ENCODE peak calls at places on chromosomes 6 and 20, in four cellular contexts. F is GM23248, M is SK-N-SH, U is PC-3. P is an unnamed sample.

GRCh38 chr20:58228103-58228483 is 360 bp downstream of the ANKRD60 start:
- DNase-seq in F (peak), M (no peak), U (no peak), P (no peak)

GRCh38 chr6:43926644-43927524 is 156.9 kb downstream of the VEGFA start:
- DNase-seq in F (peak), M (peak), U (peak), P (no peak)

GRCh38 chr6:33957391-33958207 is 153.8 kb upstream of the MLN start:
- DNase-seq in F (no peak), M (no peak), U (no peak), P (no peak)

GRCh38 chr20:23857954-23858565 is 21.5 kb downstream of the CST5 start:
- DNase-seq in F (no peak), M (no peak), U (no peak), P (no peak)

GRCh38 chr6:157281570-157281969 is 41.7 kb downstream of the TMEM242 start:
- DNase-seq in F (peak), M (peak), U (peak), P (no peak)

GRCh38 chr6:112307707-112308106 is 39.4 kb upstream of the RFPL4B start:
- DNase-seq in F (no peak), M (no peak), U (no peak), P (no peak)

GRCh38 chr6:97674802-97675201 is 391.8 kb upstream of the MMS22L start:
- DNase-seq in F (peak), M (no peak), U (no peak), P (no peak)

GRCh38 chr6:13281630-13282156 is 46.6 kb downstream of the TBC1D7 start:
- DNase-seq in F (no peak), M (no peak), U (no peak), P (no peak)

GRCh38 chr20:57996936-57997629 is 231.4 kb downstream of the ANKRD60 start:
- DNase-seq in F (peak), M (no peak), U (peak), P (no peak)

GRCh38 chr20:47694021-47694818 is 91.1 kb downstream of the SULF2 start:
- DNase-seq in F (no peak), M (no peak), U (no peak), P (no peak)

GRCh38 chr20:63700199-63701050 is 4.0 kb downstream of the TNFRSF6B start:
- DNase-seq in F (no peak), M (peak), U (no peak), P (no peak)
- H3K27ac ChIP-seq in F (peak), M (no peak), U (peak), P (no peak)

GRCh38 chr6:11766056-11766455 is 12.5 kb downstream of the ADTRP start:
- DNase-seq in F (peak), M (no peak), U (no peak), P (no peak)
- H3K9ac ChIP-seq in F (peak), M (peak), U (no peak), P (no peak)

GRCh38 chr6:15825332-15825930 is 162.6 kb upstream of the DTNBP1 start:
- DNase-seq in F (no peak), M (no peak), U (no peak), P (no peak)

GRCh38 chr6:15824851-15825250 is 162.0 kb upstream of the DTNBP1 start:
- DNase-seq in F (no peak), M (no peak), U (no peak), P (no peak)

GRCh38 chr6:15826814-15827213 is 164.0 kb upstream of the DTNBP1 start:
- DNase-seq in F (no peak), M (no peak), U (no peak), P (no peak)

GRCh38 chr6:15823838-15824414 is 161.1 kb upstream of the DTNBP1 start:
- DNase-seq in F (no peak), M (no peak), U (no peak), P (no peak)

DNA sequence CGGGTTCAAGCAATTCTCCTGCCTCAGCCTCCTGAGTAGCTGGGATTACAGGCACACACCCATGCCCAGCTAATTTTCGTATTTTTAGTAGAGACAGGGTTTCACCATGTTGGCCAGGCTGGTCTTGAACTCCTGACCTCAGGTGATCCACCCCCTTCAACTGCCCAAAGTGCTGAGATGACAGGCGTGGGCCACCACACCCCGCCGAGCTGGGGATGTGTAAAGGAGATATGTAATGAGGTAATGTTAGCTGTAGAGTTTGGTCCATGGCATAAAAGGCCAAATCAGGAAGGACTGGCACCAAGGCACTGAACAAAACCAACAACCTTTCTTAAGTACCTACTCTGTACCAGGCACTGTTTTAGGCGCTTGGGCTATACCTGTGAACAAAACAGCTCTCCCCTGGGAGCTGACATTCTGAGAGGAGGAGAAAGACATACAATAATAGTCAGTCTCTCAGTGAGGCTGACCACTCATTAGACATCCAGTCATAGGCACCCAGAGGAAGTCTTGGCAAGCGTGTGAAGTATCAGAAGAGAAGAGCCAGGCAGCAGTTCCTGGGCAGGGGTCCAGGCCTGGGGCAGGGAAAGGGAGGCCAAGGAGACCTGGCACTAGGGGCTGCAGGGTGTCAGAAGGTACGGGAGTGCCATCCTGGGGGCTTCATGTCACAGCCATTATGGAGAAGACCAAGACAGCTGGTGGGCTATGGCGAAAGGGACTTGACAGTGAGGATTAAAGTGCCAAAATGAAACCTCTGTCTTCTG is 164.8 kb upstream of the DTNBP1 start:
- DNase-seq in F (no peak), M (no peak), U (no peak), P (no peak)
- TF ChIP-seq EZH2phosphoT487 in F (no peak), M (no peak), U (no peak), P (no peak)

DNA sequence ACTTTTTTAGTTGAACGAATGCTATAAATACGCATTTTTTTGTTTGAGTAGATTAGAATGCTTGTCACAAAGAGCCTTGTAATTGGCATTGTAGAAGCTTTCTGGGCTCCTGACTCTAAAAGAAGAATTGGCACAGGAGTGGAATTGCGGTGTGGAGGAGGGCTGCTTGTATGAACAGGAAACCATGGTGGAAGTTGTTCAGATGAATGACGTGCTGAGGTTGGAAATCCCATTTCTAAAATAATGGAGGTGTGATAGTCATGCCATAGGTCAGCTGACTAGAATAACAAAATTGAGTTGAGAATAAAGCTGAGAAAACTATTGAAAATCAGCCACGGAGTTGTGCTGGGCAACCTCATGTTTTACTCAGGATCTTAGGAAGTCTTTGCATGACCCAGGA is 174.9 kb downstream of the QKI start:
- DNase-seq in F (no peak), M (no peak), U (no peak), P (no peak)
- H3K27ac ChIP-seq in F (no peak), M (no peak), U (no peak), P (no peak)

GRCh38 chr20:63027425-63028389 is 20.9 kb upstream of the BHLHE23 start:
- DNase-seq in F (peak), M (peak), U (peak), P (no peak)
- H3K9ac ChIP-seq in F (no peak), M (no peak), U (no peak), P (no peak)

GRCh38 chr6:57108691-57109090 is 18.7 kb downstream of the ZNF451 start:
- DNase-seq in F (no peak), M (no peak), U (no peak), P (no peak)
- TF ChIP-seq EZH2phosphoT487 in F (no peak), M (no peak), U (no peak), P (no peak)

DNA sequence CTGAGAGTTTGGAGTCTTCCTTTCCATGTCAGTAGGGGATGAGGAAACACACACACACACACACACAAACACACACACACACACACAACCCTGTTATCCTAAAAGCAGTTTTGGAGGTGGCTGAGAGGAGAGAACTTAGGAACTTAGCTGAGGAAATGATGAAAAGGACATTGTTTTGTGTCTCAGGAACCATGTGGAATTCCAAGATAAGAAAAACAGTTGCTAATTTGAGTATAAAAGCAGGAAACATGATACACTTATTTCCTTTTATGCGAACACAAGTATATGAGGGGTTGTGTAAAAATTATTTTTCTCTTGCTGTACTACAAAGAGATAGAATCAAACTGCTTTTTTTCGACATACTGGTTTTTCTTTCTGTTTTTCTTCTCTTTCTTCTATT is at the start of gene MYCT1:
- DNase-seq in F (no peak), M (no peak), U (no peak), P (no peak)
- H3K27ac ChIP-seq in F (peak), M (peak), U (peak), P (no peak)

DNA sequence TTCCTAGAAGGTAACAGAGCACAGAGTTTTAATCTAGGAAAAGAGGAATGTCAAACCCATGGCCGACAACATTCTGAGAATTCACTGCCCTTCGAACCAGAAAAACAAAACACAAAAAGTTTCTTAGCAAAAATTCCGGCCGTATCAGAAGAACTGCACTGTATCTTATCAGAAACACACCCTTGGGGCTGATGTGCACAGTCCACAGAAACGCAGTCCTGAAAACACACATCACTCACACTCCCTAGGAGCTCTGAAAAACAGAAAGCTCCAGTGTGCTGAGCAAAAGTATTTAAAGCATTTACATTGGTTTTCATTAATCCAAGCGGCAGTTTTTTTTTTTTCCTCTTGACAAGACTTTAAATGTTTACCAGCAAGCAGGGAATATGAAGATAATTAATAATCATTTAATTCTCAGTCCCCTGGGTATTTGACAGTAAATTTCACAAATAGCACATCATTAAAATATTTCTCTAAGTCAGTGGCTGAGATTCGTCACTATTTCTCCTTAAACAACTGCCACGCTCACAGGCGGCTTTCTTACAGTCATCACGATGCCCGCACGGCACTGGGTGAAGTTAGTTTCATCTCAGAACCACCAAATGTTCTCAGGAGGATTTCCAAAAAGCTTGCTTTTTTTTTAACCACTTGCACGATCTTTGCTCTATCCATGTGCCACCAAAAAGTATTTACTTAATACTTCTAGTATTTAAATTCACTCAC is 13.3 kb downstream of the NFATC2 start:
- DNase-seq in F (peak), M (no peak), U (no peak), P (no peak)
- H3K9ac ChIP-seq in F (no peak), M (no peak), U (no peak), P (no peak)